ENCODE peak calls at places on chromosomes 3 and 15, in seven cellular contexts. I is CD8-positive, alpha-beta T cell; A is CD8-positive, alpha-beta memory T cell; E is heart right ventricle; D is lung; O is ovary; P is right cardiac atrium. G is an unnamed sample.

GRCh38 chr3:105759442-105760078 is 109.3 kb downstream of the CBLB start:
- DNase-seq in I (no peak), O (no peak), D (no peak), P (no peak), A (no peak), E (no peak), G (no peak)

GRCh38 chr15:70834999-70835398 is 19.0 kb downstream of the LARP6 start:
- DNase-seq in A (no peak), E (no peak), D (no peak), O (no peak), I (no peak), P (no peak), G (no peak)

GRCh38 chr3:39346785-39347585 is 17.5 kb downstream of the CCR8 start:
- DNase-seq in O (no peak), D (no peak), A (no peak), E (no peak), I (no peak), P (no peak), G (no peak)

GRCh38 chr3:170346481-170347125 is 10.9 kb upstream of the SKIL start:
- DNase-seq in O (no peak), A (no peak), E (no peak), D (no peak), P (no peak), I (no peak), G (no peak)

GRCh38 chr15:36185438-36185837 is 394.0 kb upstream of the CDIN1 start:
- DNase-seq in P (no peak), O (no peak), E (no peak), A (no peak), I (no peak), D (no peak), G (no peak)

GRCh38 chr15:43749690-43750345 is 3.6 kb downstream of the PDIA3 start:
- DNase-seq in D (no peak), E (no peak), A (peak; percentile 32), P (no peak), O (no peak), I (no peak), G (no peak)

GRCh38 chr15:39579487-39580116 is 1.3 kb upstream of the THBS1 start:
- DNase-seq in D (peak; percentile 80), P (peak; percentile 79), A (no peak), E (peak; percentile 51), I (no peak), O (peak; percentile 64), G (peak; percentile 82)

GRCh38 chr15:93467327-93467726 is 378.3 kb upstream of the RGMA start:
- DNase-seq in I (no peak), O (no peak), E (peak; percentile 52), D (peak; percentile 49), P (peak; percentile 83), A (no peak), G (peak; percentile 72)

GRCh38 chr3:114848087-114848486 is 299.0 kb downstream of the ZBTB20 start:
- DNase-seq in I (no peak), D (no peak), E (no peak), P (no peak), A (no peak), O (no peak), G (peak; percentile 14)

GRCh38 chr3:65729553-65729952 is 309.2 kb downstream of the MAGI1 start:
- DNase-seq in P (no peak), E (no peak), O (peak; percentile 41), D (no peak), I (no peak), A (no peak), G (peak; percentile 68)

GRCh38 chr3:6504385-6504784 is 356.5 kb upstream of the GRM7 start:
- DNase-seq in I (no peak), E (no peak), O (no peak), D (no peak), P (no peak), A (no peak), G (no peak)

GRCh38 chr3:45333549-45333948 is 54.8 kb upstream of the LARS2 start:
- DNase-seq in O (no peak), D (no peak), A (no peak), E (no peak), P (no peak), I (no peak), G (no peak)

GRCh38 chr15:76206325-76206976 is 104.8 kb downstream of the ETFA start:
- DNase-seq in D (peak; percentile 58), E (peak; percentile 85), A (no peak), P (peak; percentile 81), I (no peak), O (peak; percentile 74), G (peak; percentile 96)

GRCh38 chr15:71629147-71629760 is 181.1 kb upstream of the NR2E3 start:
- DNase-seq in O (no peak), A (no peak), I (no peak), D (no peak), P (no peak), E (no peak), G (no peak)

GRCh38 chr3:162367443-162368132 is 871.0 kb downstream of the OTOL1 start:
- DNase-seq in O (no peak), I (no peak), D (no peak), P (no peak), E (no peak), A (no peak), G (no peak)

GRCh38 chr3:139113766-139114165 is 69.1 kb upstream of the PRR23C start:
- DNase-seq in A (no peak), D (no peak), I (no peak), E (no peak), O (no peak), P (no peak), G (no peak)

GRCh38 chr3:142285057-142285666 is 59.8 kb upstream of the GK5 start:
- DNase-seq in I (no peak), E (no peak), O (peak; percentile 24), P (no peak), A (no peak), D (no peak), G (peak; percentile 56)
- H3K4me1 ChIP-seq in I (no peaks in the 10 kb centered on the region), E (no peaks in the 10 kb centered on the region), O (peaks cover 1% of the 10 kb centered on the region), P (no peaks in the 10 kb centered on the region), A (no peaks in the 10 kb centered on the region), D (no peaks in the 10 kb centered on the region), G (peaks cover 3% of the 10 kb centered on the region)

GRCh38 chr15:25186411-25186810 is 231.6 kb downstream of the SNRPN start:
- DNase-seq in P (no peak), I (no peak), D (no peak), O (no peak), E (no peak), A (no peak), G (no peak)
- H3K9me3 ChIP-seq in P (no peaks in the 10 kb centered on the region), I (no peaks in the 10 kb centered on the region), D (no peaks in the 10 kb centered on the region), O (peaks cover 26% of the 10 kb centered on the region), E (peaks cover 4% of the 10 kb centered on the region), A (no peaks in the 10 kb centered on the region), G (no peaks in the 10 kb centered on the region)

DNA sequence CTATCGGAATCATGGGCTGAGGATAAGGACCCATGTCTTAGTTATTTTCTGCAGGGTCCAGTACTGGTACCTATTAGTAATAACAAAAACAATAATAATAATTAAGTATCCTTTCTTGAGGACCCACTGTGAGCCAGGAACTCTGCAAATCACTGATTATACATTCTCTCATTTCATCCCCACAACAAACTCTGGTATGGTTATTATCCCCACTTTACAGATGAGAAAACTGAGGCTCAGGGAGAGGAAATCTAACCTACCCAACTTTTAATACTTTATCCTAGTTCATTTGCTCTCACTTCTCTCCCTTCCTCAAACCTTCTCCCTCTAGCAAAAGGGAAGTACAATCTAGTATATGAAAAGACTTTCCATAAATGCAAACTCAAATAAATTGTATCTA is 528.4 kb upstream of the PROK2 start:
- DNase-seq in O (no peak), A (no peak), D (no peak), P (no peak), E (no peak), I (no peak), G (no peak)
- H3K4me1 ChIP-seq in O (peaks cover 10% of the 10 kb centered on the region), A (peaks cover 11% of the 10 kb centered on the region), D (peaks cover 12% of the 10 kb centered on the region), P (peaks cover 5% of the 10 kb centered on the region), E (peaks cover 25% of the 10 kb centered on the region), I (peaks cover 16% of the 10 kb centered on the region), G (no peaks in the 10 kb centered on the region)

GRCh38 chr15:27638950-27639349 is 460.2 kb downstream of the OCA2 start:
- DNase-seq in E (no peak), O (no peak), D (no peak), A (no peak), P (no peak), I (no peak), G (no peak)
- H3K9me3 ChIP-seq in E (peaks cover 24% of the 10 kb centered on the region), O (no peaks in the 10 kb centered on the region), D (no peaks in the 10 kb centered on the region), A (no peaks in the 10 kb centered on the region), P (no peaks in the 10 kb centered on the region), I (peaks cover 2% of the 10 kb centered on the region), G (peaks cover 4% of the 10 kb centered on the region)

GRCh38 chr3:61892881-61893280 is 331.5 kb downstream of the PTPRG start:
- DNase-seq in I (no peak), A (no peak), O (no peak), P (no peak), D (no peak), E (no peak), G (no peak)

GRCh38 chr3:61896251-61896650 is 334.9 kb downstream of the PTPRG start:
- DNase-seq in A (no peak), I (no peak), E (no peak), P (no peak), D (no peak), O (no peak), G (no peak)

GRCh38 chr3:61893840-61894566 is 332.6 kb downstream of the PTPRG start:
- DNase-seq in P (no peak), I (no peak), A (no peak), D (no peak), E (no peak), O (no peak), G (peak; percentile 61)

GRCh38 chr3:61897848-61898247 is 336.5 kb downstream of the PTPRG start:
- DNase-seq in A (no peak), O (no peak), E (no peak), I (no peak), P (no peak), D (no peak), G (no peak)

GRCh38 chr3:61894988-61895935 is 333.9 kb downstream of the PTPRG start:
- DNase-seq in D (peak; percentile 77), E (no peak), O (peak; percentile 25), I (no peak), P (peak; percentile 70), A (no peak), G (peak; percentile 94)
- H3K4me1 ChIP-seq in D (peaks cover 2% of the 10 kb centered on the region), E (peaks cover 20% of the 10 kb centered on the region), O (peaks cover 6% of the 10 kb centered on the region), I (peaks cover 17% of the 10 kb centered on the region), P (peaks cover 7% of the 10 kb centered on the region), A (no peaks in the 10 kb centered on the region), G (peaks cover 36% of the 10 kb centered on the region)